ENCODE peak calls at places on chromosomes 12 and 14, in nine cellular contexts. A, H, Z, Y, T, Q, O, W and D are unnamed samples.
A peak's percentile ranks its signal among the peaks of the same experiment; 100 is the strongest.

GRCh38 chr14:52801014-52801708 is 9.8 kb upstream of the GNPNAT1 start:
- DNase-seq in A (no peak), H (no peak), Z (peak; percentile 47), Y (no peak), T (peak; percentile 69), Q (peak; percentile 46), O (no peak), W (peak; percentile 21), D (no peak)

GRCh38 chr14:102363182-102363952 is 626 bp downstream of the TECPR2 start:
- DNase-seq in A (peak; percentile 78), H (peak; percentile 2), Z (no peak), Y (no peak), T (no peak), Q (peak; percentile 16), O (no peak), W (peak; percentile 67), D (no peak)

GRCh38 chr12:103928736-103929050 is 1.5 kb upstream of the HSP90B1 start:
- DNase-seq in A (no peak), H (peak; percentile 41), Z (no peak), Y (no peak), T (no peak), Q (no peak), O (no peak), W (no peak), D (no peak)

GRCh38 chr12:76374395-76375020 is 26.3 kb upstream of the BBS10 start:
- DNase-seq in A (no peak), H (no peak), Z (peak; percentile 78), Y (no peak), T (peak; percentile 0), Q (no peak), O (no peak), W (no peak), D (no peak)

GRCh38 chr14:52840916-52841315 is 49.5 kb upstream of the GNPNAT1 start:
- DNase-seq in A (no peak), H (no peak), Z (peak; percentile 8), Y (no peak), T (no peak), Q (no peak), O (peak; percentile 12), W (no peak), D (no peak)

GRCh38 chr12:25817166-25817565 is 141.3 kb upstream of the RASSF8 start:
- DNase-seq in A (no peak), H (no peak), Z (no peak), Y (no peak), T (no peak), Q (no peak), O (no peak), W (no peak), D (no peak)

GRCh38 chr12:104480826-104481457 is 24.2 kb downstream of the CHST11 start:
- DNase-seq in A (peak; percentile 87), H (no peak), Z (no peak), Y (no peak), T (no peak), Q (peak; percentile 63), O (no peak), W (peak; percentile 51), D (no peak)

GRCh38 chr14:104137297-104138097 is 890 bp upstream of the KIF26A start:
- DNase-seq in A (no peak), H (peak; percentile 34), Z (peak; percentile 15), Y (peak; percentile 91), T (no peak), Q (peak; percentile 72), O (peak; percentile 96), W (peak; percentile 69), D (peak; percentile 90)

GRCh38 chr12:111643428-111643826 is 42.3 kb downstream of the BRAP start:
- DNase-seq in A (no peak), H (no peak), Z (no peak), Y (no peak), T (peak; percentile 45), Q (no peak), O (no peak), W (no peak), D (no peak)

GRCh38 chr14:75295491-75296338 is 17.1 kb downstream of the FOS start:
- DNase-seq in A (peak; percentile 92), H (peak; percentile 68), Z (peak; percentile 66), Y (peak; percentile 88), T (no peak), Q (peak; percentile 76), O (peak; percentile 77), W (peak; percentile 80), D (peak; percentile 92)

GRCh38 chr14:102907303-102907844 is 15.1 kb upstream of the AMN start:
- DNase-seq in A (no peak), H (no peak), Z (no peak), Y (no peak), T (no peak), Q (no peak), O (peak; percentile 25), W (no peak), D (peak; percentile 79)

GRCh38 chr12:79055926-79056674 is 191.5 kb downstream of the SYT1 start:
- DNase-seq in A (no peak), H (no peak), Z (peak; percentile 44), Y (no peak), T (no peak), Q (peak; percentile 73), O (no peak), W (no peak), D (no peak)

GRCh38 chr14:92039073-92039719 is 663 bp downstream of the TRIP11 start:
- DNase-seq in A (no peak), H (no peak), Z (peak; percentile 67), Y (peak; percentile 57), T (no peak), Q (peak; percentile 81), O (peak; percentile 38), W (no peak), D (peak; percentile 82)

GRCh38 chr12:16218934-16219718 is 58.4 kb downstream of the SLC15A5 start:
- DNase-seq in A (no peak), H (no peak), Z (no peak), Y (no peak), T (no peak), Q (no peak), O (no peak), W (no peak), D (no peak)

GRCh38 chr12:67269632-67270578 is 747 bp downstream of the CAND1 start:
- DNase-seq in A (peak; percentile 83), H (peak; percentile 31), Z (peak; percentile 67), Y (peak; percentile 50), T (no peak), Q (peak; percentile 55), O (peak; percentile 25), W (peak; percentile 43), D (peak; percentile 90)

GRCh38 chr12:28936711-28937110 is 212.4 kb upstream of the FAR2 start:
- DNase-seq in A (no peak), H (no peak), Z (no peak), Y (no peak), T (no peak), Q (no peak), O (no peak), W (no peak), D (no peak)

GRCh38 chr14:100140452-100141132 is 18.9 kb downstream of the DEGS2 start:
- DNase-seq in A (no peak), H (no peak), Z (no peak), Y (peak; percentile 63), T (no peak), Q (no peak), O (no peak), W (no peak), D (no peak)

GRCh38 chr12:78494911-78495310 is 369.7 kb upstream of the SYT1 start:
- DNase-seq in A (no peak), H (no peak), Z (no peak), Y (no peak), T (no peak), Q (no peak), O (no peak), W (no peak), D (no peak)